ENCODE peak calls at places on chromosome 5, in nine cellular contexts. D is neural crest cell, N is natural killer cell, Z is hepatocyte, F is WTC11, W is dorsolateral prefrontal cortex, E is GM13976, T is progenitor cell of endocrine pancreas, M is AG04449. Q is an unnamed sample.

GRCh38 chr5:51632794-51633193 is 249.5 kb downstream of the ISL1 start:
- DNase-seq in E (no peak), N (no peak), Z (peak; percentile 49), F (no peak), D (no peak), M (no peak), W (no peak), T (no peak), Q (no peak)

GRCh38 chr5:73896668-73897067 is 270.7 kb downstream of the ARHGEF28 start:
- DNase-seq in T (no peak), Z (no peak), D (no peak), F (no peak), E (no peak), W (no peak), M (no peak), N (no peak), Q (no peak)

GRCh38 chr5:4555739-4556285 is 584.3 kb upstream of the ADAMTS16 start:
- DNase-seq in M (no peak), D (no peak), T (no peak), N (no peak), F (no peak), W (no peak), E (no peak), Z (no peak), Q (no peak)

GRCh38 chr5:119397518-119398380 is 41.9 kb downstream of the TNFAIP8 start:
- DNase-seq in E (peak; percentile 16), M (no peak), W (no peak), T (no peak), D (no peak), F (no peak), Z (no peak), N (no peak), Q (no peak)

GRCh38 chr5:173768891-173769290 is 119.3 kb upstream of the CPEB4 start:
- DNase-seq in T (no peak), F (no peak), M (no peak), E (no peak), N (no peak), W (no peak), D (no peak), Z (no peak), Q (no peak)

GRCh38 chr5:77259479-77259878 is 49.0 kb downstream of the PDE8B start:
- DNase-seq in N (no peak), F (no peak), E (peak; percentile 28), Z (no peak), D (no peak), T (no peak), W (no peak), M (no peak), Q (no peak)

GRCh38 chr5:177194278-177194677 is 60.7 kb downstream of the NSD1 start:
- DNase-seq in Z (peak; percentile 73), M (peak; percentile 92), W (no peak), N (no peak), E (no peak), T (no peak), F (no peak), D (no peak), Q (peak; percentile 90)

GRCh38 chr5:168680395-168680794 is 101.2 kb upstream of the PANK3 start:
- DNase-seq in D (no peak), T (no peak), E (no peak), N (no peak), M (no peak), W (no peak), F (no peak), Z (no peak), Q (no peak)

GRCh38 chr5:153625826-153626354 is 135.4 kb downstream of the GRIA1 start:
- DNase-seq in E (no peak), F (no peak), T (no peak), W (no peak), M (no peak), N (no peak), Z (no peak), D (no peak), Q (no peak)

GRCh38 chr5:132263548-132264261 is 6.2 kb downstream of the PDLIM4 start:
- DNase-seq in T (no peak), E (peak; percentile 26), F (no peak), W (no peak), N (no peak), Z (no peak), M (no peak), D (no peak), Q (peak; percentile 54)

GRCh38 chr5:132205385-132206125 is 22.1 kb downstream of the P4HA2 start:
- DNase-seq in E (peak; percentile 52), D (no peak), W (no peak), T (no peak), M (no peak), N (no peak), F (no peak), Z (no peak), Q (no peak)

GRCh38 chr5:180809403-180810209 is 7.0 kb upstream of the MGAT1 start:
- DNase-seq in E (peak; percentile 92), T (peak; percentile 80), F (no peak), D (no peak), M (no peak), W (peak; percentile 82), Z (peak; percentile 96), N (peak; percentile 80), Q (peak; percentile 77)

GRCh38 chr5:73638344-73639095 is 12.5 kb downstream of the ARHGEF28 start:
- DNase-seq in T (no peak), Z (no peak), W (no peak), M (peak; percentile 29), F (no peak), N (no peak), E (no peak), D (no peak), Q (no peak)

GRCh38 chr5:167720676-167721260 is 570.7 kb upstream of the WWC1 start:
- DNase-seq in N (no peak), T (no peak), Z (no peak), D (no peak), W (no peak), M (peak; percentile 93), F (no peak), E (no peak), Q (no peak)

GRCh38 chr5:98510111-98510510 is 263.4 kb upstream of the RGMB start:
- DNase-seq in Z (peak; percentile 27), E (no peak), N (no peak), D (peak; percentile 29), W (peak; percentile 2), T (no peak), F (no peak), M (no peak), Q (no peak)

GRCh38 chr5:142206801-142207200 is 98.2 kb downstream of the NDFIP1 start:
- DNase-seq in T (no peak), E (no peak), D (no peak), W (no peak), F (no peak), Z (no peak), N (no peak), M (no peak), Q (no peak)
- TF ChIP-seq CTCF in T (no peak), E (no peak), D (no peak), W (no peak), F (no peak), Z (no peak), N (no peak), M (no peak), Q (no peak)

GRCh38 chr5:102700126-102700851 is 54.8 kb upstream of the PAM start:
- DNase-seq in T (no peak), W (no peak), N (no peak), M (no peak), F (no peak), D (no peak), E (no peak), Z (no peak), Q (no peak)

GRCh38 chr5:102700916-102701315 is 54.2 kb upstream of the PAM start:
- DNase-seq in E (no peak), D (no peak), T (no peak), W (no peak), M (no peak), F (no peak), Z (no peak), N (no peak), Q (no peak)

GRCh38 chr5:102701748-102702147 is 53.4 kb upstream of the PAM start:
- DNase-seq in D (no peak), E (no peak), T (no peak), Z (no peak), M (no peak), N (no peak), W (no peak), F (no peak), Q (no peak)
- TF ChIP-seq CTCF in D (no peak), E (no peak), T (no peak), Z (no peak), M (no peak), N (no peak), W (no peak), F (no peak), Q (no peak)

DNA sequence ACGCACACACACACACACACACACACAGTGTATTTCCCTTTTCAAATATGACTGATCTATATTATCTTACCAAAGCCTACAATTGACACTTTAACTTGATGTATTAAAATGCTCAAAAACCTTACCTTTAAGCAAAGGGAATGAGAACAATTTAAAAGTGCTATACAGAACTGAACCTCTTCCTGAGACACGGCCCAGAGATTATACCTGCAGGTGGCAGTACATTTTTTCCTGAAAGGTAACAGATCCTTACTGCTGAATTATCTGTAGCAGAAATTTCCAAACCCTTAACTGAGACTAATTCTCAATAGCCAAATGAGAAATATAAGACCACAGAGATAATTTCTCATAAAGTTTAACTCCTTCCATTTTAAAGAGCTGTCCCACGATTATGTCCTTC is 91.1 kb downstream of the MYO10 start:
- DNase-seq in M (no peak), T (no peak), E (no peak), D (no peak), Z (no peak), F (no peak), W (no peak), N (no peak), Q (no peak)
- TF ChIP-seq CTCF in M (no peak), T (peak; percentile 29), E (no peak), D (no peak), Z (peak; percentile 41), F (no peak), W (no peak), N (no peak), Q (no peak)

GRCh38 chr5:60652206-60652605 is 47.8 kb downstream of the DEPDC1B start:
- DNase-seq in M (peak; percentile 24), W (no peak), T (no peak), Z (no peak), N (no peak), E (no peak), F (no peak), D (no peak), Q (peak; percentile 71)

GRCh38 chr5:60649288-60649917 is 50.6 kb downstream of the DEPDC1B start:
- DNase-seq in Z (peak; percentile 62), F (no peak), D (no peak), N (no peak), E (peak; percentile 48), W (no peak), T (no peak), M (no peak), Q (no peak)
- TF ChIP-seq CTCF in Z (peak; percentile 74), F (no peak), D (peak; percentile 81), N (peak; percentile 21), E (peak; percentile 58), W (peak; percentile 58), T (peak; percentile 69), M (peak; percentile 48), Q (peak; percentile 69)

Q was measured in AG09319.